ENCODE peak calls at places on chromosomes 2 and 18, in seven cellular contexts. T, L, Z, K, R, U and Y are unnamed samples.
A peak's percentile ranks its signal among the peaks of the same experiment; 100 is the strongest.

GRCh38 chr2:1478311-1479305 is 65.3 kb downstream of the TPO start:
- DNase-seq in T (no peak), L (no peak), Z (no peak), K (no peak), R (no peak), U (no peak), Y (no peak)

GRCh38 chr2:100339823-100340222 is 17.5 kb upstream of the LONRF2 start:
- DNase-seq in T (no peak), L (no peak), Z (no peak), K (no peak), R (no peak), U (no peak), Y (no peak)

GRCh38 chr18:58087928-58088722 is 44.1 kb downstream of the NEDD4L start:
- DNase-seq in T (no peak), L (peak; percentile 89), Z (peak; percentile 88), K (no peak), R (no peak), U (peak; percentile 49), Y (no peak)

GRCh38 chr2:62333961-62334360 is 138.0 kb downstream of the B3GNT2 start:
- DNase-seq in T (no peak), L (no peak), Z (no peak), K (no peak), R (no peak), U (no peak), Y (no peak)

GRCh38 chr2:52859065-52859464 is 908.5 kb upstream of the CHAC2 start:
- DNase-seq in T (no peak), L (no peak), Z (no peak), K (no peak), R (no peak), U (no peak), Y (no peak)

GRCh38 chr2:4588606-4589005 is 885.2 kb downstream of the DCDC2C start:
- DNase-seq in T (no peak), L (no peak), Z (no peak), K (no peak), R (no peak), U (no peak), Y (no peak)

GRCh38 chr2:101828267-101829017 is 130.9 kb downstream of the MAP4K4 start:
- DNase-seq in T (no peak), L (no peak), Z (no peak), K (no peak), R (no peak), U (no peak), Y (no peak)

GRCh38 chr2:111121873-111122630 is 1.3 kb downstream of the BCL2L11 start:
- DNase-seq in T (peak; percentile 90), L (peak; percentile 81), Z (peak; percentile 88), K (peak; percentile 95), R (peak; percentile 86), U (peak; percentile 87), Y (peak; percentile 81)

GRCh38 chr2:231190531-231191197 is 7.8 kb upstream of the ARMC9 start:
- DNase-seq in T (no peak), L (no peak), Z (peak; percentile 75), K (peak; percentile 78), R (no peak), U (peak; percentile 22), Y (no peak)

GRCh38 chr18:49681387-49681786 is 119.5 kb downstream of the LIPG start:
- DNase-seq in T (no peak), L (no peak), Z (no peak), K (no peak), R (no peak), U (no peak), Y (no peak)

GRCh38 chr2:163601377-163601776 is 134.4 kb downstream of the FIGN start:
- DNase-seq in T (no peak), L (no peak), Z (no peak), K (no peak), R (no peak), U (no peak), Y (no peak)

GRCh38 chr2:120355867-120356266 is 9.9 kb downstream of the INHBB start:
- DNase-seq in T (no peak), L (no peak), Z (no peak), K (no peak), R (no peak), U (no peak), Y (no peak)
- H3K27me3 ChIP-seq in T (no peaks in the 10 kb centered on the region), L (no peaks in the 10 kb centered on the region), Z (no peaks in the 10 kb centered on the region), K (no peaks in the 10 kb centered on the region), R (no peaks in the 10 kb centered on the region), U (no peaks in the 10 kb centered on the region), Y (no peaks in the 10 kb centered on the region)

DNA sequence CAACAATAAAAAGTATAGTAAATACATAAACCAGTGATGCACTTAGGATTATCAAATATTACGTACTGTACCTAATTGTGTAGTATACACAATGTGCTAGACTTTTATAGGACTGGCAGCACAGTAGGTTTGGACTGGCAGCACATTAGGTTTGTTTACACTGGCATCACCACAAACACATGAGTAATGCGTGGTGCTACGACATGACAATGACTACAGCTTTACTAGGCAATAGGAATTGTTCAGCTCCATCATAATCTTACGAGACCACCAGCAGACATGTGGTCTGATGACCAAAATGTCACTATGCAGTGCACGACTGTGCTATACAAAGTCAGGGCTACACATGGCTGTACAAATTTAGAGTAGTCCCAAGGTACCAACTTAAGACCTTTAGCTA is 2.3 kb downstream of the MBOAT2 start:
- DNase-seq in T (no peak), L (no peak), Z (no peak), K (no peak), R (peak; percentile 84), U (peak; percentile 15), Y (no peak)
- H3K4me3 ChIP-seq in T (no peak overlapping the region), L (no peak overlapping the region), Z (no peak overlapping the region), K (no peak overlapping the region), R (no peak overlapping the region), U (no peak overlapping the region), Y (no peak overlapping the region)

GRCh38 chr2:54020793-54021414 is 50.1 kb upstream of the PSME4 start:
- DNase-seq in T (no peak), L (no peak), Z (no peak), K (no peak), R (no peak), U (no peak), Y (no peak)

GRCh38 chr2:54021702-54022101 is 50.9 kb upstream of the PSME4 start:
- DNase-seq in T (no peak), L (no peak), Z (no peak), K (no peak), R (no peak), U (no peak), Y (no peak)

GRCh38 chr2:54024576-54024975 is 53.8 kb upstream of the PSME4 start:
- DNase-seq in T (no peak), L (no peak), Z (no peak), K (no peak), R (no peak), U (no peak), Y (no peak)
- H3K27me3 ChIP-seq in T (no peaks in the 10 kb centered on the region), L (no peaks in the 10 kb centered on the region), Z (no peaks in the 10 kb centered on the region), K (no peaks in the 10 kb centered on the region), R (no peaks in the 10 kb centered on the region), U (no peaks in the 10 kb centered on the region), Y (no peaks in the 10 kb centered on the region)

DNA sequence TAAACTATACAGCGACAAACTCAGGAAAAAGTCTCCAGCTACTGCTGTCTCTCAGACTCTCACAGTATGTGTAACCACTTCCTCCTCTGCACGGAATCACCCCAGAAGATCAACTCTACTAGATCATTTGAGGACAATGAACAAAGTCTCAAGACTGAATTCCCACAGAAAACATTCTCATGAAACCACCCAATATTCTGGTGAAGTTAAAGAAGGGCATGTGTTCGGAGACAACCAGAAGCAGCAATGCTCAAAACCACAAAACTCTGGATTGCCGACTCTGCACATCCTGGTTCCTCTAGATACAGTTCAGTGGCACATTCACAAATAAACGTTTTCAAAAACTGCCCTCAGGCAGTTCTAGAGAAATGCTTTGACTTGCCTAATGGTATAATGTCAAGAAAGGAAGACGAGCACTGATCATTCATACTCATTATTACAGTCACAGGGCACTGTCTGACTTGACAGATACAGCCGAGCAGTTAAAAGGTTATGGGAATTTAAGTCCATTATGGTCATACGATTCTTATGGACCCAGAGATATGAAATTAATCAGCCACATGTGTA is 91.9 kb upstream of the STK17B start:
- DNase-seq in T (no peak), L (no peak), Z (peak; percentile 25), K (no peak), R (peak; percentile 57), U (peak; percentile 70), Y (peak; percentile 67)
- H3K4me3 ChIP-seq in T (no peak overlapping the region), L (no peak overlapping the region), Z (no peak overlapping the region), K (no peak overlapping the region), R (no peak overlapping the region), U (no peak overlapping the region), Y (peak overlapping the region; percentile 38)

GRCh38 chr2:108938069-108938710 is 50.8 kb downstream of the EDAR start:
- DNase-seq in T (no peak), L (no peak), Z (no peak), K (no peak), R (no peak), U (no peak), Y (no peak)
- H3K27me3 ChIP-seq in T (no peaks in the 10 kb centered on the region), L (no peaks in the 10 kb centered on the region), Z (no peaks in the 10 kb centered on the region), K (no peaks in the 10 kb centered on the region), R (peaks cover 4% of the 10 kb centered on the region), U (no peaks in the 10 kb centered on the region), Y (no peaks in the 10 kb centered on the region)

DNA sequence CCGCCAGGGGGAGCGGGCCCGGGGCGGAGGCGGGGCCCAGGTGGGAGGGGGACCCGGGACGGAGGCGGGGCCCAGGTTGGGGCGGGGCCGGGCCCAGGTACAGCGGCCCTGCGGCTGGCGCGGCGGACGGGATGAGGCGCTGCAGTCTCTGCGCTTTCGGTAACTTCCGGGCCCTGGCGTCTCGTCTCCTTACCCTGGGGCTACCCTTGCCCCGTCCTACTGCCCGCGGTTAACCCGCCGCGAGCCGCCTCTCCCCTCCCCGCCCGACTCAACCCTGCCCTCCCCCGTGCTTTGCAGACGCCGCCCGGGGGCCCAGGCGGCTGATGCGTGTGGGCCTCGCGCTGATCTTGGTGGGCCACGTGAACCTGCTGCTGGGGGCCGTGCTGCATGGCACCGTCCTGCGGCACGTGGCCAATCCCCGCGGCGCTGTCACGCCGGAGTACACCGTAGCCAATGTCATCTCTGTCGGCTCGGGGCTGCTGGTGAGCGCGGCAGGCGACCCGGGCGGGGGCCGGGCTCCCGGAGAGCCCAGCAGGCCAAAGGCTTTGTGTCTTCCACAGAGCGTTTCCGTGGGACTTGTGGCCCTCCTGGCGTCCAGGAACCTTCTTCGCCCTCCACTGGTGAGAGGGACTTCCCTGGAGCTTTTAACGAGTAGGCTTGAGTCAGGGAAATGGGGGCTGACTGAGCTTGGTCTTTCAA is at the start of gene KRTCAP3:
- DNase-seq in T (peak; percentile 41), L (peak; percentile 83), Z (peak; percentile 77), K (peak; percentile 57), R (no peak), U (peak; percentile 84), Y (peak; percentile 48)
- H3K4me3 ChIP-seq in T (no peak within 1 kb of the TSS), L (peak within 1 kb of the TSS; percentile 44), Z (peak within 1 kb of the TSS; percentile 62), K (peak within 1 kb of the TSS; percentile 11), R (no peak within 1 kb of the TSS), U (peak within 1 kb of the TSS; percentile 22), Y (no peak within 1 kb of the TSS)

DNA sequence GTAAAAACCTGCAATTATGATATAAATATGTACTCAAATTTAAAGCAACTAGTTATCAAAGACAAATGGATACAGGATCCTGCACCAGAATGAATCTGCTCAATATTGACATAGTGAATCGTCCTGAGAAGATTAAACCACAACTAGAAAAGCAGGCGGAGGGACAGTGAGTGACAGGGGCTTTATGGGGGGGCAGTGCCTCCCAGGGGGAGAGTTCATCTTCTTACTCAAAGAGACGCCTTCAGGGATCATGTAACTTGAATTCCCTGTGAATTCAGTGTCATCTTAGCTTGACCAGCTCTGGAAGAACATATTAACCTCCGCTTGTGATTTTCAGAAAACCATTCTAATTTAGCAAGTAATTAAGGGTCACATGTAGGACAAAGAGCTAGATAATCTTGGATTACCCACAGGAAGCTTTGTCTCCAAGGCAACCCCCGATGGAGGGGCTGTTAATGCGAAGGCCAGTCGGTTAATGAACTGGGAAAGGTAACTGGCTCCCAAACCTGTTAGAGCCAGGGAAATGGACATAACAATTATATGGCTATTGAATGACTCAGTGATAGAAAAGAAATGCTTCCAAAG is 17.4 kb upstream of the LMAN1 start:
- DNase-seq in T (no peak), L (no peak), Z (no peak), K (no peak), R (no peak), U (no peak), Y (no peak)
- H3K27me3 ChIP-seq in T (no peaks in the 10 kb centered on the region), L (peaks cover 4% of the 10 kb centered on the region), Z (no peaks in the 10 kb centered on the region), K (no peaks in the 10 kb centered on the region), R (peaks cover 18% of the 10 kb centered on the region), U (peaks cover 2% of the 10 kb centered on the region), Y (no peaks in the 10 kb centered on the region)